ENCODE peak calls at places on chromosome 9, in five cellular contexts. Z, C, X, L and G are unnamed samples.

GRCh38 chr9:37996812-37997202 is 72.2 kb downstream of the SHB start:
- DNase-seq in Z (no peak), C (no peak), X (no peak), L (no peak), G (no peak)

GRCh38 chr9:136916330-136917184 is 28.0 kb downstream of the FBXW5 start:
- DNase-seq in Z (no peak), C (no peak), X (no peak), L (no peak), G (no peak)

GRCh38 chr9:100578610-100579009 is 731 bp downstream of the CAVIN4 start:
- DNase-seq in Z (no peak), C (no peak), X (no peak), L (no peak), G (no peak)

GRCh38 chr9:86242012-86242411 is 17.4 kb downstream of the C9orf153 start:
- DNase-seq in Z (no peak), C (no peak), X (no peak), L (no peak), G (peak)

GRCh38 chr9:121240394-121241145 is 27.4 kb upstream of the GSN start:
- DNase-seq in Z (no peak), C (no peak), X (no peak), L (no peak), G (no peak)

GRCh38 chr9:37540634-37541033 is 35.5 kb downstream of the FBXO10 start:
- DNase-seq in Z (no peak), C (peak), X (no peak), L (no peak), G (no peak)

GRCh38 chr9:108860354-108860753 is 1.7 kb upstream of the ACTL7A start:
- DNase-seq in Z (peak), C (no peak), X (no peak), L (no peak), G (no peak)

GRCh38 chr9:99356512-99356971 is 134.5 kb downstream of the SEC61B start:
- DNase-seq in Z (no peak), C (no peak), X (no peak), L (peak), G (no peak)

GRCh38 chr9:127921592-127922120 is 4.8 kb upstream of the ST6GALNAC4 start:
- DNase-seq in Z (no peak), C (peak), X (peak), L (peak), G (peak)

GRCh38 chr9:88953401-88954029 is 37.8 kb upstream of the S1PR3 start:
- DNase-seq in Z (no peak), C (no peak), X (no peak), L (no peak), G (peak)

GRCh38 chr9:1231998-1232919 is 182.1 kb downstream of the DMRT2 start:
- DNase-seq in Z (peak), C (peak), X (no peak), L (peak), G (peak)

GRCh38 chr9:79312686-79313421 is 258.9 kb upstream of the TLE4 start:
- DNase-seq in Z (no peak), C (peak), X (no peak), L (no peak), G (no peak)
- TF ChIP-seq CTCF in Z (no peak), C (no peak), X (no peak), L (no peak), G (no peak)

GRCh38 chr9:124262596-124263045 is 4.9 kb downstream of the NEK6 start:
- DNase-seq in Z (no peak), C (no peak), X (no peak), L (no peak), G (peak)
- H3K4me3 ChIP-seq in Z (no peak), C (no peak), X (peak), L (no peak), G (peak)

GRCh38 chr9:69750085-69750484 is 9.7 kb downstream of the PTAR1 start:
- DNase-seq in Z (no peak), C (no peak), X (no peak), L (no peak), G (no peak)
- TF ChIP-seq CTCF in Z (no peak), C (no peak), X (no peak), L (no peak), G (no peak)

DNA sequence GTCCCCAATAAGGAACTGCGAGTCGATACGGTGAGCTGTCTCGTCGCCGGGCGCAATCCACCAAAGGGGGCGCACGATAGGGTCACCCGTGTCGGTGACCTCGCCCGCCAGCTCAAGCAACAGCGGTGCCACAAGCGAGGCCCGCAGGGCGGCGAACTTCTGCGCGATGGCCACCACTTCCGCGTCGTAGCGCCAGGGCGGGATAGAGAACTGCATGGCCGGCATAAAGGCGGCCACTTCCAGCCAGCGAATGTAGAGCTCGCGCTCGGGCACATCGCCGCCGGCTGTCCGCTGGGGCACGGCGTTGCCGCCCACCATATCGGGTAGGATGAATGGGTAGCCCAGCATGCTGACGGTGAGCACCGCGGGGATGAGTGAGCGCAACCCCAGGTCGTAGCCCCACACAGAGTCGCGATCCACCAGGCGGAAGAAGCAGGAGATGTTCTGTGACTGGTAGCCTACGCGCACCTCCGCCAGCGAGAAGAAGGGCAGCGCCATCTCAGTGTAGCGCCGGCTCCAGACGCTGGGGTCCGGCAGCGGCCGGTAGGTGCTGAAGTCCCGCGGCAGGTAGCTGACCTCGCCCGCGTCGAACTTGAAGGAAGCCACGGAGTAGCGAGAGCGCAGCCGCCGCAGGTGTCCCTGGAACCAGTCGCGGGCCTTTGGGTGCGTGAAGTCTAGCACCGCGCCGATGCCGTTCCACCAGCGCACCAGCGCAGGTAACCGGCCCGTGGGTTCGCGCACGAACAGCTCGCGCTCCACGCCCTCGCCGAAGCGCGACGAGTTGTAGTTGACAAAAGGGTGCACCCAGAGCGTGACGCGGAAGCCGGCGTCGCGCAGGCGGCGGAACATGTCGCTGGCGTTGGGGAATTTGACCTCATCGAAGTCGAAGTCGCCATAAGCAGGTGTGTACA is 5.5 kb downstream of the MYORG start:
- DNase-seq in Z (no peak), C (no peak), X (peak), L (no peak), G (no peak)
- H3K4me3 ChIP-seq in Z (no peak), C (no peak), X (no peak), L (peak), G (peak)

GRCh38 chr9:91421022-91421765 is 2.4 kb downstream of the NFIL3 start:
- DNase-seq in Z (no peak), C (peak), X (no peak), L (peak), G (peak)
- TF ChIP-seq CTCF in Z (peak), C (peak), X (peak), L (no peak), G (peak)